ENCODE peak calls at places on chromosomes 12 and 14, in nine cellular contexts. One of them, this sample, is unnamed.

GRCh38 chr12:20370841-20371240 is 2.5 kb downstream of the PDE3A start:
- DNase-seq in A549: no peak
- DNase-seq in astrocyte of the cerebellum: no peak
- DNase-seq in lower leg skin: no peak
- DNase-seq in mammary epithelial cell: no peak
- DNase-seq in astrocyte of the spinal cord: no peak
- DNase-seq in endothelial cell: no peak
- DNase-seq in GM23338: no peak
- DNase-seq in RWPE1: no peak
- DNase-seq in this sample: no peak

GRCh38 chr12:106304001-106304421 is 1.5 kb downstream of the TCP11L2 start:
- DNase-seq in endothelial cell: no peak
- DNase-seq in A549: no peak
- DNase-seq in astrocyte of the spinal cord: no peak
- DNase-seq in astrocyte of the cerebellum: no peak
- DNase-seq in GM23338: no peak
- DNase-seq in lower leg skin: no peak
- DNase-seq in mammary epithelial cell: no peak
- DNase-seq in RWPE1: no peak
- DNase-seq in this sample: no peak

GRCh38 chr12:54360717-54361456 is 3.4 kb downstream of the GPR84 start:
- DNase-seq in RWPE1: peak
- DNase-seq in endothelial cell: peak
- DNase-seq in lower leg skin: no peak
- DNase-seq in A549: peak
- DNase-seq in astrocyte of the cerebellum: peak
- DNase-seq in GM23338: peak
- DNase-seq in mammary epithelial cell: peak
- DNase-seq in astrocyte of the spinal cord: peak
- DNase-seq in this sample: no peak

GRCh38 chr12:7602287-7602686 is 63.4 kb downstream of the APOBEC1 start:
- DNase-seq in mammary epithelial cell: peak
- DNase-seq in GM23338: no peak
- DNase-seq in astrocyte of the spinal cord: peak
- DNase-seq in lower leg skin: no peak
- DNase-seq in A549: no peak
- DNase-seq in RWPE1: peak
- DNase-seq in endothelial cell: no peak
- DNase-seq in astrocyte of the cerebellum: no peak
- DNase-seq in this sample: no peak

GRCh38 chr14:38207830-38208815 is at the start of gene SSTR1:
- DNase-seq in endothelial cell: no peak
- DNase-seq in astrocyte of the spinal cord: peak
- DNase-seq in RWPE1: no peak
- DNase-seq in GM23338: peak
- DNase-seq in astrocyte of the cerebellum: no peak
- DNase-seq in A549: no peak
- DNase-seq in lower leg skin: no peak
- DNase-seq in mammary epithelial cell: no peak
- DNase-seq in this sample: no peak

GRCh38 chr12:70756118-70756517 is 118.9 kb upstream of the PTPRB start:
- DNase-seq in A549: peak
- DNase-seq in GM23338: no peak
- DNase-seq in mammary epithelial cell: peak
- DNase-seq in lower leg skin: no peak
- DNase-seq in astrocyte of the spinal cord: peak
- DNase-seq in endothelial cell: no peak
- DNase-seq in RWPE1: peak
- DNase-seq in astrocyte of the cerebellum: no peak
- DNase-seq in this sample: no peak

GRCh38 chr14:81940636-81941035 is 407.0 kb upstream of the SEL1L start:
- DNase-seq in mammary epithelial cell: no peak
- DNase-seq in A549: no peak
- DNase-seq in astrocyte of the spinal cord: no peak
- DNase-seq in endothelial cell: no peak
- DNase-seq in GM23338: no peak
- DNase-seq in lower leg skin: no peak
- DNase-seq in RWPE1: no peak
- DNase-seq in astrocyte of the cerebellum: no peak
- DNase-seq in this sample: no peak

GRCh38 chr12:56988207-56988739 is 18.1 kb downstream of the ZBTB39 start:
- DNase-seq in endothelial cell: peak
- DNase-seq in lower leg skin: peak
- DNase-seq in mammary epithelial cell: no peak
- DNase-seq in astrocyte of the cerebellum: no peak
- DNase-seq in RWPE1: no peak
- DNase-seq in GM23338: peak
- DNase-seq in astrocyte of the spinal cord: no peak
- DNase-seq in A549: no peak
- DNase-seq in this sample: no peak

GRCh38 chr12:106084048-106084671 is 54.6 kb downstream of the NUAK1 start:
- DNase-seq in astrocyte of the cerebellum: peak
- DNase-seq in mammary epithelial cell: peak
- DNase-seq in astrocyte of the spinal cord: peak
- DNase-seq in RWPE1: no peak
- DNase-seq in endothelial cell: no peak
- DNase-seq in lower leg skin: no peak
- DNase-seq in GM23338: peak
- DNase-seq in A549: peak
- DNase-seq in this sample: no peak

GRCh38 chr14:22052795-22053194 is 379.2 kb upstream of the OR4E1 start:
- DNase-seq in A549: no peak
- DNase-seq in astrocyte of the spinal cord: no peak
- DNase-seq in mammary epithelial cell: no peak
- DNase-seq in RWPE1: no peak
- DNase-seq in lower leg skin: no peak
- DNase-seq in astrocyte of the cerebellum: no peak
- DNase-seq in endothelial cell: no peak
- DNase-seq in GM23338: peak
- DNase-seq in this sample: no peak

GRCh38 chr14:63492391-63492790 is 50.8 kb downstream of the PPP2R5E start:
- DNase-seq in astrocyte of the spinal cord: peak
- DNase-seq in A549: peak
- DNase-seq in astrocyte of the cerebellum: no peak
- DNase-seq in lower leg skin: no peak
- DNase-seq in RWPE1: peak
- DNase-seq in GM23338: no peak
- DNase-seq in endothelial cell: no peak
- DNase-seq in mammary epithelial cell: peak
- DNase-seq in this sample: no peak

GRCh38 chr12:126349383-126349782 is 1284.1 kb downstream of the AACS start:
- DNase-seq in A549: no peak
- DNase-seq in RWPE1: no peak
- DNase-seq in mammary epithelial cell: no peak
- DNase-seq in lower leg skin: no peak
- DNase-seq in astrocyte of the cerebellum: no peak
- DNase-seq in astrocyte of the spinal cord: no peak
- DNase-seq in GM23338: no peak
- DNase-seq in endothelial cell: no peak
- DNase-seq in this sample: no peak

GRCh38 chr12:126346087-126346486 is 1280.9 kb downstream of the AACS start:
- DNase-seq in GM23338: no peak
- DNase-seq in astrocyte of the spinal cord: no peak
- DNase-seq in A549: no peak
- DNase-seq in lower leg skin: no peak
- DNase-seq in mammary epithelial cell: no peak
- DNase-seq in astrocyte of the cerebellum: no peak
- DNase-seq in RWPE1: no peak
- DNase-seq in endothelial cell: no peak
- DNase-seq in this sample: no peak

GRCh38 chr12:126342866-126343265 is 1277.6 kb downstream of the AACS start:
- DNase-seq in astrocyte of the spinal cord: no peak
- DNase-seq in lower leg skin: no peak
- DNase-seq in astrocyte of the cerebellum: no peak
- DNase-seq in A549: no peak
- DNase-seq in endothelial cell: no peak
- DNase-seq in GM23338: no peak
- DNase-seq in RWPE1: no peak
- DNase-seq in mammary epithelial cell: no peak
- DNase-seq in this sample: no peak

GRCh38 chr12:126343352-126343751 is 1278.1 kb downstream of the AACS start:
- DNase-seq in astrocyte of the spinal cord: no peak
- DNase-seq in RWPE1: no peak
- DNase-seq in mammary epithelial cell: no peak
- DNase-seq in A549: no peak
- DNase-seq in endothelial cell: no peak
- DNase-seq in GM23338: no peak
- DNase-seq in astrocyte of the cerebellum: no peak
- DNase-seq in lower leg skin: no peak
- DNase-seq in this sample: no peak

DNA sequence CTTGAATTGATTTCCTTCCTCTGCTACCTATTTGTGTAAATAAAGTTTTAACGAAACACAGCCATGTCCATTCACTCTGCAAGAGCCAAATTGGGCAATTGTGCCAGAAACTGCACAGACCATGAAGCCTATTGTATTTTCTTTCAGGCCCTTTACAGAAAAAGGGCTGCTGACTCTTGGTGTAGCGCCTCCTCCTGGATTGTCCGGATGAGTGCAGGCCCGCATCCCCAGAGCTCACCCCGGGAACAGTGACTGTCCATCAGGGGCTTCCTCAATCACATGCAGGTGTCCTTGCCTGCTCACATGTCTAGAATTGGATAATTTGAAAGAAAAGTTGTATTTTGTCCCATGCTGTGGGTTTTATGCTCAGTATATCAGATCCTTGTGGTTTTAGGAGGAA is 1282.2 kb downstream of the AACS start:
- DNase-seq in astrocyte of the cerebellum: no peak
- DNase-seq in A549: no peak
- DNase-seq in astrocyte of the spinal cord: no peak
- DNase-seq in endothelial cell: no peak
- DNase-seq in mammary epithelial cell: no peak
- DNase-seq in lower leg skin: no peak
- DNase-seq in GM23338: peak
- DNase-seq in RWPE1: no peak
- DNase-seq in this sample: no peak
- TF ChIP-seq CTCF in astrocyte of the cerebellum: peak
- TF ChIP-seq CTCF in A549: no peak
- TF ChIP-seq CTCF in astrocyte of the spinal cord: peak
- TF ChIP-seq CTCF in endothelial cell: no peak
- TF ChIP-seq CTCF in mammary epithelial cell: no peak
- TF ChIP-seq CTCF in lower leg skin: no peak
- TF ChIP-seq CTCF in GM23338: peak
- TF ChIP-seq CTCF in RWPE1: no peak
- TF ChIP-seq CTCF in this sample: no peak

DNA sequence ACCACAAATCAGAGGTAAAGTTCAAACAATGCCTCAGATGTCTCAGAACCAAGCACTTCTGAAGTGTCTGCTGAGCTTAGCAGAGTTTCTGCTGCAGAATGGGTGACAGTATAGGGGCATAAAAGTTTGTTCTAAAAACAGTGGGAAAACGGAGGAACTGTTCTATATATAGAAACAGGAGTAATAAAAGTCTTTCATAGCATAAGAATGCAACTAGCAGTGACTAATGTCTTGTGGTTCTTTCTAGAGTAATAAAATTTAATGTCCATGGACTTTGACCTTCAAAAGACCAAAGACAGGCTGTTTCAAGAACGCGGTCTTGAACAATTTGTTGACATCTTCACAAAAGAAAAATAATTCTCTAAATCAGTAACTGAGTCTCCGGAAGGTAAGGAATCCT is 107.5 kb upstream of the FAR2 start:
- DNase-seq in A549: peak
- DNase-seq in endothelial cell: no peak
- DNase-seq in mammary epithelial cell: peak
- DNase-seq in RWPE1: peak
- DNase-seq in GM23338: no peak
- DNase-seq in lower leg skin: no peak
- DNase-seq in astrocyte of the spinal cord: peak
- DNase-seq in astrocyte of the cerebellum: peak
- DNase-seq in this sample: no peak
- TF ChIP-seq CTCF in A549: no peak
- TF ChIP-seq CTCF in endothelial cell: no peak
- TF ChIP-seq CTCF in mammary epithelial cell: no peak
- TF ChIP-seq CTCF in RWPE1: no peak
- TF ChIP-seq CTCF in GM23338: no peak
- TF ChIP-seq CTCF in lower leg skin: no peak
- TF ChIP-seq CTCF in astrocyte of the spinal cord: no peak
- TF ChIP-seq CTCF in astrocyte of the cerebellum: no peak
- TF ChIP-seq CTCF in this sample: no peak

DNA sequence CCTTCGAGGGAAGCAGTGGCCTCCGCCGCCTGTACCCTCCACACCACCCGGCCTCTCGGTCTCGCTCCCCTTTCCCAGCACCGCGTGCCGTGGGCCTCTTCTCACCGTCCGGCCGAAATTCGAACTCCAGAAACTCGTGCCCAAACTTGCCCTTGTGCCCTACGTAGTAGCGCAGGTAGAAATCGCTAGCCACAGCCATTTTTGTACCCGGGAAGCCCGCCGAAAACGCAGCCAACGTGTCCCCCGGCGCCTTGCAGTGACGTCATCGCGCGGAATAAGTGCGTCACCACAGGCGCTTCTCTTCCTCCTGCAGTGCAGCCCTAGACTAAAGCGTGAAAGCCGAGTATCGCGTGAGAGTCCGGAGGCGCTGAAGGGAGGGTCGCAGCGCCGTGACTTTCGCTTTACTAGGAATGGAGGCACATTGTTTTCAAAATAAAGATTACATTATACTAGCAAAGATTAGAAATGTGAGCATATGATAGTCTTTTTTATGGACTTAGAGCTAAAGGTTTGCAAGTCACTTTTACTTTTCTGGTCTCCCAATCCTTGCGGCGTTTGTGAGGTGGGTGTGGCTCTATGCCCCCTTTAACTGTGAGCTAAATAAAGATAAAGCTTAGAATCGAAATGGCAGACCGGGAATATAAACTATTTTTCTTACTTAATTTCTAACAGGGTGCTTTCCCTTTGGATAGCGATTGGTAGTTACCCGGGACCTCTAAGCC is at the start of gene MAGOHB:
- DNase-seq in endothelial cell: peak
- DNase-seq in astrocyte of the cerebellum: peak
- DNase-seq in mammary epithelial cell: peak
- DNase-seq in A549: peak
- DNase-seq in lower leg skin: peak
- DNase-seq in astrocyte of the spinal cord: peak
- DNase-seq in RWPE1: peak
- DNase-seq in GM23338: peak
- DNase-seq in this sample: peak
- TF ChIP-seq CTCF in endothelial cell: no peak
- TF ChIP-seq CTCF in astrocyte of the cerebellum: no peak
- TF ChIP-seq CTCF in mammary epithelial cell: no peak
- TF ChIP-seq CTCF in A549: no peak
- TF ChIP-seq CTCF in lower leg skin: no peak
- TF ChIP-seq CTCF in astrocyte of the spinal cord: no peak
- TF ChIP-seq CTCF in RWPE1: no peak
- TF ChIP-seq CTCF in GM23338: no peak
- TF ChIP-seq CTCF in this sample: no peak

DNA sequence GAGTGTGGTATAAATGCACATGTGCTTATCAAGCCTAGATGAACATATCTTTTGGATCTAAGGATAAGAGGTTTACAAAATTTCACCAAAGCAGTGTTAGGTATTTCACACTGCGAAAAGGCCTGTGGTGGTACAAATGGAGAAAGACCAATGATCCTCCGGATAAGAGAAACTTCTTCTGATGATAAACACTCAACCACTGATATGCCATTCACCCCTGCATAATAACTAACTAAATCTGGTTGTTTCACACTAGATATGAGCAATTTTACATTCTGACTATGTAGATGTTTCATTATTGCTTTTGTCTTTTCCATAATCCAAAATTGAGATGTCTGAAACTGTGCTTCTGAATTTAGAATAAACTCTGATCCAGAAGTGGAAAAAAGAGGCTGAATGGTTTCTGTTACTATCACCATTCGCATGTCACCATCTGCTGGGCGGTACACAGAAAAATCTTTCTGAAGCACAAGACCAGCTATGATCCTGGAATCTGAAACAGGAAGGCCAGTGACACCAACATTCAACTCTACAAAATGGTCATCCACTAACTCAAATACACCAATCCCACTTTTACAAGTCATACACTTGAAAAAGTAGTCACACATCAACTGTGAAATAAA is 1.3 kb downstream of the BBS10 start:
- DNase-seq in endothelial cell: no peak
- DNase-seq in lower leg skin: no peak
- DNase-seq in astrocyte of the cerebellum: peak
- DNase-seq in GM23338: no peak
- DNase-seq in A549: peak
- DNase-seq in mammary epithelial cell: peak
- DNase-seq in astrocyte of the spinal cord: peak
- DNase-seq in RWPE1: peak
- DNase-seq in this sample: no peak
- TF ChIP-seq CTCF in endothelial cell: no peak
- TF ChIP-seq CTCF in lower leg skin: no peak
- TF ChIP-seq CTCF in astrocyte of the cerebellum: peak
- TF ChIP-seq CTCF in GM23338: peak
- TF ChIP-seq CTCF in A549: peak
- TF ChIP-seq CTCF in mammary epithelial cell: peak
- TF ChIP-seq CTCF in astrocyte of the spinal cord: peak
- TF ChIP-seq CTCF in RWPE1: peak
- TF ChIP-seq CTCF in this sample: no peak

This sample was measured in natural killer cell.